ENCODE peak calls at places on chromosomes 4 and X, in six cellular contexts. W is HepG2, V is H1, O is HCT116, Y is K562, B is GM12878. D is an unnamed sample.

GRCh38 chr4:129095811-129096454 is at the start of gene C4orf33:
- DNase-seq in W (peak), O (peak), V (peak), B (peak), Y (peak), D (peak)

GRCh38 chr4:51842167-51842553 is 793 bp upstream of the DCUN1D4 start:
- DNase-seq in B (no peak), Y (no peak), W (no peak), V (no peak), O (no peak), D (no peak)

GRCh38 chrX:7146703-7147430 is 645 bp upstream of the STS start:
- DNase-seq in O (no peak), Y (peak), B (no peak), W (no peak), V (no peak), D (no peak)

GRCh38 chr4:42151568-42152506 is 618 bp downstream of the BEND4 start:
- DNase-seq in V (peak), O (no peak), B (no peak), Y (no peak), W (no peak), D (peak)

GRCh38 chrX:106168107-106168506 is at the start of gene PWWP3B:
- DNase-seq in O (peak), Y (no peak), V (no peak), B (no peak), W (no peak), D (no peak)

GRCh38 chrX:74779175-74779574 is 146.1 kb downstream of the NEXMIF start:
- DNase-seq in B (no peak), Y (no peak), V (no peak), O (no peak), W (no peak), D (no peak)

GRCh38 chrX:134803551-134804183 is 145.4 kb upstream of the PLAC1 start:
- DNase-seq in B (no peak), V (no peak), O (no peak), Y (peak), W (peak), D (no peak)

GRCh38 chrX:9510980-9511379 is 46.1 kb downstream of the TBL1X start:
- DNase-seq in W (no peak), O (no peak), Y (no peak), V (no peak), B (no peak), D (no peak)

GRCh38 chrX:136028383-136028984 is 43.2 kb downstream of the SLC9A6 start:
- DNase-seq in O (peak), V (no peak), Y (peak), B (no peak), W (peak), D (peak)

GRCh38 chr4:184104419-184105101 is 113.1 kb downstream of the ENPP6 start:
- DNase-seq in B (no peak), V (no peak), W (peak), O (no peak), Y (no peak), D (no peak)

GRCh38 chr4:146661368-146661767 is 22.7 kb downstream of the POU4F2 start:
- DNase-seq in W (no peak), O (no peak), Y (no peak), V (no peak), B (no peak), D (no peak)

GRCh38 chr4:43457866-43458265 is 565.4 kb downstream of the GRXCR1 start:
- DNase-seq in B (no peak), Y (no peak), V (no peak), W (no peak), O (no peak), D (no peak)

GRCh38 chr4:2823671-2824328 is 19.8 kb upstream of the ADD1 start:
- DNase-seq in Y (no peak), V (no peak), B (no peak), O (no peak), W (no peak), D (no peak)

GRCh38 chr4:173590697-173591096 is 60.7 kb upstream of the HAND2 start:
- DNase-seq in W (no peak), O (no peak), B (no peak), V (no peak), Y (no peak), D (no peak)

GRCh38 chrX:102720237-102721168 is at the start of gene GPRASP3:
- DNase-seq in B (no peak), W (no peak), O (no peak), Y (peak), V (peak), D (peak)

GRCh38 chr4:71247706-71248105 is 91.1 kb upstream of the SLC4A4 start:
- DNase-seq in W (no peak), B (no peak), O (no peak), V (no peak), Y (no peak), D (no peak)

GRCh38 chrX:63784902-63785692 is at the start of gene ARHGEF9:
- DNase-seq in B (no peak), O (no peak), W (no peak), Y (no peak), V (peak), D (no peak)

GRCh38 chrX:42678133-42678532 is 99.8 kb downstream of the PPP1R2C start:
- DNase-seq in W (no peak), Y (no peak), B (no peak), V (no peak), O (no peak), D (peak)

GRCh38 chr4:30714408-30715031 is 5.6 kb upstream of the PCDH7 start:
- DNase-seq in O (peak), B (no peak), W (peak), V (peak), Y (peak), D (peak)

GRCh38 chrX:110734894-110735541 is 60.6 kb downstream of the CHRDL1 start:
- DNase-seq in O (no peak), Y (no peak), V (no peak), B (no peak), W (no peak), D (no peak)

GRCh38 chrX:16282209-16282608 is 114.9 kb downstream of the MAGEB17 start:
- DNase-seq in O (no peak), B (no peak), W (no peak), V (no peak), Y (no peak), D (no peak)

GRCh38 chrX:84475101-84475500 is 27.2 kb downstream of the HDX start:
- DNase-seq in O (no peak), W (no peak), Y (no peak), B (no peak), V (no peak), D (no peak)

GRCh38 chr4:77072195-77072753 is 3.5 kb downstream of the CCNI start:
- DNase-seq in V (no peak), Y (no peak), W (peak), B (no peak), O (no peak), D (no peak)

GRCh38 chrX:42443267-42443666 is 334.7 kb downstream of the PPP1R2C start:
- DNase-seq in B (peak), W (no peak), V (no peak), O (no peak), Y (no peak), D (no peak)

GRCh38 chr4:65661469-65661868 is 8.8 kb downstream of the EPHA5 start:
- DNase-seq in V (no peak), O (no peak), B (no peak), Y (no peak), W (no peak), D (no peak)

GRCh38 chr4:122692641-122693520 is 39.6 kb upstream of the BBS12 start:
- DNase-seq in Y (no peak), B (no peak), V (no peak), W (no peak), O (no peak), D (no peak)

GRCh38 chr4:81639248-81639647 is 167.5 kb upstream of the RASGEF1B start:
- DNase-seq in W (no peak), Y (no peak), V (no peak), B (no peak), O (no peak), D (no peak)

GRCh38 chr4:94304365-94304971 is 38.2 kb downstream of the HPGDS start:
- DNase-seq in Y (peak), V (no peak), W (peak), B (no peak), O (peak), D (peak)

GRCh38 chr4:3305610-3306371 is 13.0 kb downstream of the RGS12 start:
- DNase-seq in Y (peak), O (no peak), W (no peak), V (no peak), B (no peak), D (peak)

GRCh38 chrX:40245411-40246140 is 147.8 kb upstream of the BCOR start:
- DNase-seq in B (no peak), V (no peak), O (no peak), W (no peak), Y (no peak), D (peak)

GRCh38 chr4:20572976-20573375 is 127.3 kb upstream of the PACRGL start:
- DNase-seq in W (no peak), V (no peak), Y (no peak), B (no peak), O (no peak), D (no peak)

GRCh38 chrX:37745835-37746234 is 34.0 kb upstream of the CYBB start:
- DNase-seq in B (no peak), V (no peak), W (no peak), O (no peak), Y (no peak), D (no peak)

GRCh38 chr4:117773067-117773946 is 261.0 kb upstream of the NDST3 start:
- DNase-seq in V (no peak), O (no peak), B (no peak), W (no peak), Y (no peak), D (peak)

DNA sequence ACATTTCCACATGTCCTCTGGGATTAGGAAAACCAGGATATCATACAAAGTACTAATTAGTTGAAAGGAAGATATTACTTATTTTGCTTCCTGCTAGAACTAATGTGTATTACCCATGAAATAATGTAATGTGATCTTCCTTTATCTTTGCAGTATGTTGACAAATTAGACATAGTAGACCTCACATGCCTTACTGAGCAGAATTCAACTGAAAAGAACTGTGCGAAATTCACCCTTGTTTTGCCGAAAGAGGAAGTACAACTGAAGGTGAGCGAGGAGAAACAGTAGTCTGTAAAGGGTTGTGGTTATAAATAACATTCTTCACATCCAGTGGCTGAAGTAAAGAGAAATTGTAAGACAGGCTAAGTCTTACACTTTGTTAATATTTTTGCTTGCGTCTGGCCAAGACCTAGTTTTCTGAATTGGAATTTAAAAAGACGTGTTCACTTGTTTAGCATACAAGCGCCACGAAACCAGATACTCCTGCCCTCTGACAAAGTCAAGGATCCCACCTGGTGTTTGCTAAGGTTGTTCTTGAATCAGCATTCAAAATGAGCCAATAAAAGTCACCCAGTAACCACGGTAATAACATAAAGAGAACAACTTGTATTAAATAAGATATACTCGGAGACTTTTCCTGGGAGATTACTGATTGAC is 16.8 kb downstream of the STAP1 start:
- DNase-seq in Y (peak), W (no peak), V (no peak), O (no peak), B (peak), D (no peak)
- H3K4me3 ChIP-seq in Y (peak), W (no peak), V (no peak), O (no peak), B (peak), D (no peak)

DNA sequence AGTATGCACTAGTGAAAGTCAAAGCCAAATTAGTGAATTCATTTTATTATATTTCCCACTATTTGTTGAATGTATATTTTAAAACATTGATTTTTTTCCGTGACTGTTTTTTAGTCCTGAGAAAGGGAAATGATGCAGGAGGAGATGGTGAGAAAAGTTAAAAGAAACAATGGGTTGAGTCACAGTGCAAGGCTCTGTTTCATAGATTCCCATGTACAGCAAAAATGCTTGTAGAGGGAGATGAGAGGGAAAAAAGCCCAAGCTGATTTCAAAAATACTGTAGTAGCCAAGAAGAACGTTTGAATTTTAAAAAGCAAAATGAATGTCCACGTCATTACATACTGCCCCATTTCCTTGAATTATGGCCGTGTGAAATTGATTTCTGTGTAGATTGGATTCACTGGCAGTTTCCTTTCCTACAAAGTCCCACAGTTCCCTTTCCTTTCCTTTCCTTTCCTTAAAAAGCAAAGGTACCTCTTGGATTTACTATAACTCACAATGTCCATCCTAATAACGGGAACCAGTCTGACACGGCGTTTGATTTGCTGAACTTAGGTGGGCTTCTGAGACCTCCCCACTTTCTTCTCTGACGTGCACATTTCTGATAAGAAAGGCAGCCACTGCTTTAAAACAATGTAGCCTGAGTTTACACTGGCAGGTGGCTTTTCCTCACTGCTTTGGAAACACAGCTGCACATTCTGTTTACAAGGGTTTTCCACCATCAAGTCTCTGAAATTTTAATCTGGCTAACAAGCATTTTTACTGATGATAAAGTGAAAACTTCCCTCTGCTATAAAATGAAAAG is 63.7 kb downstream of the SPCS3 start:
- DNase-seq in W (no peak), B (no peak), Y (no peak), V (no peak), O (no peak), D (peak)
- TF ChIP-seq POLR2A in W (no peak), B (no peak), Y (no peak), V (no peak), O (no peak), D (no peak)

DNA sequence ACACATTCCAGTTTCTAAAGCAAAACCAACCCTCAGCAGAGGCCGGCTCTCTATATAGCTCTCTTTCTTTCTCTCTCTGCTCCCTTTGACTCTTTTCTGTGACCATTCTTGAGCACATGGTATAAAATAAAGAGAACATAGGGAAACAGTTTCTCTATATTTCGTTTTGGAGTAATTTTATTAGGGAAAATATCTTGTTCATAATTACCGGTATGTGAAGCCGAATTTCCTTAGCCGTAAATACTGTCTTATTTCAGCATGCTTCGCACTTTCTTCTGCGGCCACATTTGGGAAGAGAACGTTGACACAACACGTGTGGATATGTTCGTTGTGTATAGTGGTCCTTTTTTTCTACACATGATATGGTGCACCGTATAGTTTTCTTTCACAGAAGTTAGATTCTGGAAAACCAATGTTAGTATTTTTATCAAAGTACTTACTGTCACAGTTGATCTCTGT is 4.9 kb upstream of the LEF1 start:
- DNase-seq in W (no peak), B (no peak), V (no peak), O (no peak), Y (no peak), D (no peak)
- TF ChIP-seq EZH2 in W (no peak), B (no peak), V (no peak), O (no peak), Y (no peak), D (no peak)

GRCh38 chrX:151397741-151398070 is 700 bp downstream of the VMA21 start:
- DNase-seq in V (no peak), O (no peak), W (no peak), Y (peak), B (no peak), D (peak)

GRCh38 chrX:151396827-151397740 is at the start of gene VMA21:
- DNase-seq in W (peak), B (peak), Y (peak), O (peak), V (peak), D (peak)

GRCh38 chrX:151402719-151403390 is 5.8 kb downstream of the VMA21 start:
- DNase-seq in O (no peak), Y (no peak), V (no peak), B (no peak), W (no peak), D (no peak)

GRCh38 chrX:151396042-151396826 is 772 bp upstream of the VMA21 start:
- DNase-seq in Y (no peak), W (peak), V (no peak), B (peak), O (no peak), D (no peak)

DNA sequence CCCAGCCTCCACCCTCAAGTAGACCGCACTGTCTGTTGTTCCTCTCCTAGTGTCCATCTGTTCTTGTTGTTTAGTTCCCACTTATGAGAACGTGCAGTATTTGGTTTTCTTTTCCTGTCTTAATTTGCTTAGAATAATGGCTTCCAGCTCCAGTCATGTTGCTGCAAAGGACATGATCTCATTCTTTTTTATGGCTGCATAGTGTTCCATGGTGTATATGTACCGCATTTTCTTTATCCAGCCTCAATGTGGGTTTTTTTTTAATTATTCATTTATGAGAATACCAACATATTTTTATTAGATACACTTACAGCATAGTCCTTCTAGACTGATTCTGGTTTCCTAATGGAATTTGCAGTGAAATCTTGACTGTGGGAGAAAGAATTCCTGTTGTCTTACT is 1.3 kb downstream of the VMA21 start:
- DNase-seq in O (no peak), V (no peak), W (no peak), B (no peak), Y (no peak), D (no peak)
- H3K4me3 ChIP-seq in O (peak), V (no peak), W (peak), B (peak), Y (peak), D (no peak)

GRCh38 chrX:107684956-107685385 is 56.7 kb downstream of the PRPS1 start:
- DNase-seq in W (no peak), Y (peak), O (no peak), V (no peak), B (no peak), D (peak)
- TF ChIP-seq POLR2A in W (no peak), Y (peak), O (no peak), V (no peak), B (no peak), D (no peak)

D was measured in endothelial cell of umbilical vein.